ENCODE peak calls at places on chromosomes 6 and 20, in five cellular contexts. Z is GM03348; K is cardiac muscle cell; H is stimulated activated CD4-positive, alpha-beta T cell treated with anti-CD3 and anti-CD28 coated beads, Interleukin-4, amount 100 ng/mL, for 24 hours; S is HS-5. M is an unnamed sample.

GRCh38 chr6:31202259-31203166 is 32.0 kb upstream of the POU5F1 start:
- DNase-seq in Z (no peak), H (no peak), K (no peak), S (no peak), M (no peak)

GRCh38 chr6:2396856-2397640 is 151.6 kb upstream of the GMDS start:
- DNase-seq in K (peak; percentile 63), H (no peak), S (no peak), Z (no peak), M (no peak)

GRCh38 chr6:138275976-138276375 is 57.7 kb upstream of the PBOV1 start:
- DNase-seq in S (no peak), Z (no peak), K (no peak), H (no peak), M (no peak)

GRCh38 chr6:126880926-126881325 is 237.5 kb upstream of the RSPO3 start:
- DNase-seq in K (no peak), Z (no peak), H (no peak), S (no peak), M (no peak)

GRCh38 chr6:106082735-106083398 is 3.3 kb upstream of the PRDM1 start:
- DNase-seq in S (peak; percentile 86), Z (peak; percentile 52), K (no peak), H (peak; percentile 23), M (no peak)

GRCh38 chr6:53412751-53413150 is 64.0 kb upstream of the ELOVL5 start:
- DNase-seq in K (peak; percentile 67), H (no peak), S (no peak), Z (no peak), M (no peak)

GRCh38 chr6:108897371-108897770 is 49.1 kb downstream of the ARMC2 start:
- DNase-seq in S (no peak), K (peak; percentile 32), H (no peak), Z (peak; percentile 15), M (no peak)

GRCh38 chr6:88870728-88871330 is 92.6 kb downstream of the RNGTT start:
- DNase-seq in S (peak; percentile 28), K (peak; percentile 79), Z (peak; percentile 45), H (peak; percentile 46), M (no peak)

GRCh38 chr6:24227556-24227955 is 101.5 kb downstream of the NRSN1 start:
- DNase-seq in Z (no peak), S (no peak), H (no peak), K (peak; percentile 2), M (no peak)

GRCh38 chr6:34182751-34183531 is 37.1 kb upstream of the GRM4 start:
- DNase-seq in H (peak; percentile 80), Z (peak; percentile 9), S (no peak), K (no peak), M (no peak)

GRCh38 chr6:165811512-165811911 is 148.5 kb upstream of the PDE10A start:
- DNase-seq in K (no peak), S (no peak), H (no peak), Z (no peak), M (no peak)

GRCh38 chr20:18615020-18615652 is 27.3 kb downstream of the DTD1 start:
- DNase-seq in Z (no peak), K (no peak), H (no peak), S (no peak), M (no peak)

GRCh38 chr6:128204621-128205020 is 303.8 kb upstream of the THEMIS start:
- DNase-seq in H (no peak), S (peak; percentile 68), Z (no peak), K (peak; percentile 33), M (peak; percentile 34)